ENCODE peak calls at places on chromosomes 5 and 9, in nine cellular contexts. One of them, this sample, is unnamed.

GRCh38 chr5:107270561-107270960 is 400.2 kb downstream of the EFNA5 start:
- DNase-seq in heart left ventricle: no peak
- DNase-seq in testis: no peak
- DNase-seq in CD4-positive, alpha-beta T cell: no peak
- DNase-seq in lower leg skin: no peak
- DNase-seq in glutamatergic neuron: no peak
- DNase-seq in GM20000: no peak
- DNase-seq in stomach: no peak
- DNase-seq in WTC11: no peak
- DNase-seq in this sample: no peak

GRCh38 chr5:123429993-123430392 is 6.8 kb upstream of the CEP120 start:
- DNase-seq in glutamatergic neuron: no peak
- DNase-seq in GM20000: no peak
- DNase-seq in lower leg skin: no peak
- DNase-seq in stomach: no peak
- DNase-seq in testis: no peak
- DNase-seq in WTC11: no peak
- DNase-seq in CD4-positive, alpha-beta T cell: no peak
- DNase-seq in heart left ventricle: no peak
- DNase-seq in this sample: no peak

GRCh38 chr5:172477466-172477865 is 23.1 kb upstream of the SH3PXD2B start:
- DNase-seq in GM20000: no peak
- DNase-seq in heart left ventricle: no peak
- DNase-seq in WTC11: no peak
- DNase-seq in glutamatergic neuron: no peak
- DNase-seq in lower leg skin: no peak
- DNase-seq in CD4-positive, alpha-beta T cell: no peak
- DNase-seq in testis: peak
- DNase-seq in stomach: no peak
- DNase-seq in this sample: no peak

GRCh38 chr5:74801941-74802340 is 34.9 kb downstream of the NSA2 start:
- DNase-seq in WTC11: no peak
- DNase-seq in testis: no peak
- DNase-seq in heart left ventricle: no peak
- DNase-seq in CD4-positive, alpha-beta T cell: no peak
- DNase-seq in lower leg skin: no peak
- DNase-seq in stomach: no peak
- DNase-seq in GM20000: no peak
- DNase-seq in glutamatergic neuron: no peak
- DNase-seq in this sample: no peak

GRCh38 chr5:35339616-35340100 is 109.4 kb upstream of the PRLR start:
- DNase-seq in lower leg skin: no peak
- DNase-seq in glutamatergic neuron: no peak
- DNase-seq in WTC11: no peak
- DNase-seq in heart left ventricle: no peak
- DNase-seq in stomach: no peak
- DNase-seq in testis: no peak
- DNase-seq in GM20000: no peak
- DNase-seq in CD4-positive, alpha-beta T cell: no peak
- DNase-seq in this sample: no peak

GRCh38 chr5:147539053-147539452 is 29.2 kb upstream of the DPYSL3 start:
- DNase-seq in stomach: no peak
- DNase-seq in testis: no peak
- DNase-seq in heart left ventricle: no peak
- DNase-seq in GM20000: no peak
- DNase-seq in WTC11: no peak
- DNase-seq in glutamatergic neuron: no peak
- DNase-seq in lower leg skin: no peak
- DNase-seq in CD4-positive, alpha-beta T cell: no peak
- DNase-seq in this sample: no peak

GRCh38 chr5:38948501-38948900 is 102.7 kb downstream of the OSMR start:
- DNase-seq in testis: no peak
- DNase-seq in glutamatergic neuron: no peak
- DNase-seq in stomach: no peak
- DNase-seq in heart left ventricle: no peak
- DNase-seq in lower leg skin: no peak
- DNase-seq in GM20000: no peak
- DNase-seq in CD4-positive, alpha-beta T cell: no peak
- DNase-seq in WTC11: no peak
- DNase-seq in this sample: no peak

GRCh38 chr9:135692410-135692809 is 6.9 kb downstream of the SOHLH1 start:
- DNase-seq in glutamatergic neuron: no peak
- DNase-seq in WTC11: no peak
- DNase-seq in stomach: no peak
- DNase-seq in heart left ventricle: no peak
- DNase-seq in lower leg skin: no peak
- DNase-seq in GM20000: no peak
- DNase-seq in CD4-positive, alpha-beta T cell: no peak
- DNase-seq in testis: no peak
- DNase-seq in this sample: peak

GRCh38 chr5:91162534-91163381 is 220.4 kb downstream of the ARRDC3 start:
- DNase-seq in WTC11: no peak
- DNase-seq in heart left ventricle: peak
- DNase-seq in stomach: peak
- DNase-seq in lower leg skin: peak
- DNase-seq in testis: peak
- DNase-seq in GM20000: peak
- DNase-seq in glutamatergic neuron: no peak
- DNase-seq in CD4-positive, alpha-beta T cell: no peak
- DNase-seq in this sample: no peak

GRCh38 chr9:69485466-69485865 is 160.5 kb downstream of the ENTREP1 start:
- DNase-seq in CD4-positive, alpha-beta T cell: no peak
- DNase-seq in lower leg skin: no peak
- DNase-seq in testis: no peak
- DNase-seq in heart left ventricle: no peak
- DNase-seq in glutamatergic neuron: no peak
- DNase-seq in stomach: no peak
- DNase-seq in GM20000: no peak
- DNase-seq in WTC11: no peak
- DNase-seq in this sample: no peak

GRCh38 chr5:149598966-149599365 is 17.7 kb downstream of the ARHGEF37 start:
- DNase-seq in heart left ventricle: no peak
- DNase-seq in testis: no peak
- DNase-seq in lower leg skin: no peak
- DNase-seq in WTC11: no peak
- DNase-seq in stomach: no peak
- DNase-seq in glutamatergic neuron: no peak
- DNase-seq in CD4-positive, alpha-beta T cell: no peak
- DNase-seq in GM20000: no peak
- DNase-seq in this sample: no peak

GRCh38 chr5:80275347-80275746 is 19.5 kb upstream of the SERINC5 start:
- DNase-seq in glutamatergic neuron: no peak
- DNase-seq in stomach: no peak
- DNase-seq in CD4-positive, alpha-beta T cell: no peak
- DNase-seq in heart left ventricle: no peak
- DNase-seq in GM20000: no peak
- DNase-seq in WTC11: no peak
- DNase-seq in lower leg skin: no peak
- DNase-seq in testis: peak
- DNase-seq in this sample: no peak

GRCh38 chr5:134813407-134813806 is 32.4 kb upstream of the C5orf24 start:
- DNase-seq in GM20000: peak
- DNase-seq in WTC11: no peak
- DNase-seq in heart left ventricle: no peak
- DNase-seq in stomach: no peak
- DNase-seq in glutamatergic neuron: no peak
- DNase-seq in testis: no peak
- DNase-seq in lower leg skin: no peak
- DNase-seq in CD4-positive, alpha-beta T cell: no peak
- DNase-seq in this sample: no peak

GRCh38 chr9:36637491-36638270 is 65.0 kb downstream of the MELK start:
- DNase-seq in CD4-positive, alpha-beta T cell: no peak
- DNase-seq in GM20000: no peak
- DNase-seq in stomach: no peak
- DNase-seq in WTC11: no peak
- DNase-seq in heart left ventricle: no peak
- DNase-seq in lower leg skin: no peak
- DNase-seq in glutamatergic neuron: peak
- DNase-seq in testis: no peak
- DNase-seq in this sample: no peak

GRCh38 chr5:161414037-161414436 is 132.5 kb downstream of the GABRB2 start:
- DNase-seq in stomach: no peak
- DNase-seq in lower leg skin: no peak
- DNase-seq in heart left ventricle: no peak
- DNase-seq in WTC11: no peak
- DNase-seq in GM20000: no peak
- DNase-seq in testis: no peak
- DNase-seq in CD4-positive, alpha-beta T cell: no peak
- DNase-seq in glutamatergic neuron: no peak
- DNase-seq in this sample: no peak

GRCh38 chr9:21710792-21711191 is 91.6 kb upstream of the MTAP start:
- DNase-seq in CD4-positive, alpha-beta T cell: no peak
- DNase-seq in GM20000: no peak
- DNase-seq in stomach: no peak
- DNase-seq in WTC11: no peak
- DNase-seq in heart left ventricle: no peak
- DNase-seq in glutamatergic neuron: no peak
- DNase-seq in lower leg skin: no peak
- DNase-seq in testis: no peak
- DNase-seq in this sample: no peak

GRCh38 chr5:116626272-116626723 is 51.7 kb upstream of the SEMA6A start:
- DNase-seq in GM20000: no peak
- DNase-seq in WTC11: no peak
- DNase-seq in stomach: peak
- DNase-seq in lower leg skin: peak
- DNase-seq in heart left ventricle: peak
- DNase-seq in glutamatergic neuron: no peak
- DNase-seq in testis: peak
- DNase-seq in CD4-positive, alpha-beta T cell: no peak
- DNase-seq in this sample: no peak

GRCh38 chr5:180862645-180863044 is 1.6 kb upstream of the ZFP62 start:
- DNase-seq in WTC11: peak
- DNase-seq in stomach: no peak
- DNase-seq in glutamatergic neuron: no peak
- DNase-seq in GM20000: no peak
- DNase-seq in CD4-positive, alpha-beta T cell: no peak
- DNase-seq in lower leg skin: peak
- DNase-seq in testis: no peak
- DNase-seq in heart left ventricle: no peak
- DNase-seq in this sample: no peak

GRCh38 chr5:180866296-180866695 is 5.2 kb upstream of the ZFP62 start:
- DNase-seq in stomach: no peak
- DNase-seq in CD4-positive, alpha-beta T cell: no peak
- DNase-seq in glutamatergic neuron: no peak
- DNase-seq in heart left ventricle: no peak
- DNase-seq in WTC11: no peak
- DNase-seq in testis: no peak
- DNase-seq in lower leg skin: no peak
- DNase-seq in GM20000: no peak
- DNase-seq in this sample: no peak

GRCh38 chr5:180860887-180861822 is at the start of gene ZFP62:
- DNase-seq in testis: peak
- DNase-seq in CD4-positive, alpha-beta T cell: peak
- DNase-seq in glutamatergic neuron: peak
- DNase-seq in heart left ventricle: peak
- DNase-seq in stomach: peak
- DNase-seq in WTC11: peak
- DNase-seq in lower leg skin: peak
- DNase-seq in GM20000: peak
- DNase-seq in this sample: peak

GRCh38 chr5:180860273-180860886 is 696 bp downstream of the ZFP62 start:
- DNase-seq in stomach: no peak
- DNase-seq in testis: no peak
- DNase-seq in lower leg skin: peak
- DNase-seq in WTC11: peak
- DNase-seq in heart left ventricle: peak
- DNase-seq in GM20000: peak
- DNase-seq in glutamatergic neuron: no peak
- DNase-seq in CD4-positive, alpha-beta T cell: peak
- DNase-seq in this sample: no peak
- TF ChIP-seq CTCF in stomach: no peak
- TF ChIP-seq CTCF in testis: no peak
- TF ChIP-seq CTCF in lower leg skin: no peak
- TF ChIP-seq CTCF in WTC11: no peak
- TF ChIP-seq CTCF in heart left ventricle: no peak
- TF ChIP-seq CTCF in GM20000: no peak
- TF ChIP-seq CTCF in glutamatergic neuron: peak
- TF ChIP-seq CTCF in CD4-positive, alpha-beta T cell: no peak
- TF ChIP-seq CTCF in this sample: no peak

GRCh38 chr5:60399507-60399906 is 300.5 kb downstream of the DEPDC1B start:
- DNase-seq in testis: peak
- DNase-seq in heart left ventricle: no peak
- DNase-seq in glutamatergic neuron: no peak
- DNase-seq in CD4-positive, alpha-beta T cell: no peak
- DNase-seq in GM20000: no peak
- DNase-seq in lower leg skin: no peak
- DNase-seq in WTC11: no peak
- DNase-seq in stomach: no peak
- DNase-seq in this sample: no peak

DNA sequence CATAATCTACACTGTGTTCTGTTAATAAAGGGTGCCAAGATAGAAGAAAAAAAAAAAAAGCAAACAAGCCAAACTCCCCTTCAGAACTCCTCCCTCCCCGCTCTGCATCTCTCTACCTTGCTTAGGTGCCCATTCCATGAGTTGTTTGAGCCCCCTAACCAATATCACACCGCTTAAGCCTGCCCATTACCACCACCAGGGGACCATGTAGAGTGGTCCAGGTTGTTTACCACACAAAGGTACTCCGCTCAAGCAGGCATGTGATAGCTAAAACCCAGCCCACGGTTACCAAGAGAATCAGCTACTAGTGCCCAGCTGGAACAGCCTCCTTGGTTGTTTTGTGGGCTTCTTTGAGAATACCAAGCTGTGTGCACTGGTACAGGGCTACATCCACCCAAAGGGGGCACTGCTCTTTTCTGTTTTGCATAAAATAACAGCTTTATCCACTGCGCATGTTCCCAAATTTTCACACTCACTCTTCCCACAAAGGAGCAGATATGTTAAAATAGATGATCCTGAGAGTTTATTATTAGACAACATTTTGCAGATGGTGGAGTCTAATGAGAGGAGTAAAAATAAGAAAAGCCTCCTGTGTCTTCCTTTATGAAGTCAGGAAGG is 304.1 kb downstream of the DEPDC1B start:
- DNase-seq in CD4-positive, alpha-beta T cell: no peak
- DNase-seq in heart left ventricle: no peak
- DNase-seq in stomach: no peak
- DNase-seq in lower leg skin: no peak
- DNase-seq in glutamatergic neuron: no peak
- DNase-seq in testis: no peak
- DNase-seq in GM20000: no peak
- DNase-seq in WTC11: peak
- DNase-seq in this sample: no peak
- TF ChIP-seq CTCF in CD4-positive, alpha-beta T cell: no peak
- TF ChIP-seq CTCF in heart left ventricle: no peak
- TF ChIP-seq CTCF in stomach: no peak
- TF ChIP-seq CTCF in lower leg skin: no peak
- TF ChIP-seq CTCF in glutamatergic neuron: no peak
- TF ChIP-seq CTCF in testis: no peak
- TF ChIP-seq CTCF in GM20000: no peak
- TF ChIP-seq CTCF in WTC11: no peak
- TF ChIP-seq CTCF in this sample: no peak

GRCh38 chr5:83385812-83386211 is 85.7 kb upstream of the VCAN start:
- DNase-seq in lower leg skin: no peak
- DNase-seq in glutamatergic neuron: no peak
- DNase-seq in stomach: no peak
- DNase-seq in WTC11: no peak
- DNase-seq in testis: no peak
- DNase-seq in GM20000: no peak
- DNase-seq in CD4-positive, alpha-beta T cell: no peak
- DNase-seq in heart left ventricle: no peak
- DNase-seq in this sample: no peak
- TF ChIP-seq CTCF in lower leg skin: no peak
- TF ChIP-seq CTCF in glutamatergic neuron: no peak
- TF ChIP-seq CTCF in stomach: no peak
- TF ChIP-seq CTCF in WTC11: no peak
- TF ChIP-seq CTCF in testis: no peak
- TF ChIP-seq CTCF in GM20000: no peak
- TF ChIP-seq CTCF in CD4-positive, alpha-beta T cell: no peak
- TF ChIP-seq CTCF in heart left ventricle: no peak
- TF ChIP-seq CTCF in this sample: no peak

GRCh38 chr5:158435161-158435616 is 576.2 kb upstream of the CLINT1 start:
- DNase-seq in glutamatergic neuron: no peak
- DNase-seq in stomach: no peak
- DNase-seq in heart left ventricle: no peak
- DNase-seq in testis: no peak
- DNase-seq in CD4-positive, alpha-beta T cell: no peak
- DNase-seq in GM20000: peak
- DNase-seq in lower leg skin: no peak
- DNase-seq in WTC11: no peak
- DNase-seq in this sample: no peak
- TF ChIP-seq CTCF in glutamatergic neuron: no peak
- TF ChIP-seq CTCF in stomach: no peak
- TF ChIP-seq CTCF in heart left ventricle: no peak
- TF ChIP-seq CTCF in testis: no peak
- TF ChIP-seq CTCF in CD4-positive, alpha-beta T cell: no peak
- TF ChIP-seq CTCF in GM20000: no peak
- TF ChIP-seq CTCF in lower leg skin: no peak
- TF ChIP-seq CTCF in WTC11: no peak
- TF ChIP-seq CTCF in this sample: no peak

This sample was measured in nephron progenitor cell.